ENCODE peak calls at places on chromosomes 2 and 18, in nine cellular contexts. F, P, H, Q, K, Y, I, B and R are unnamed samples.

GRCh38 chr2:98560256-98560771 is 48.0 kb downstream of the COA5 start:
- DNase-seq in Y (no peak), Q (no peak), K (no peak), H (peak; percentile 15), P (no peak), F (peak; percentile 90), B (no peak), I (peak; percentile 87), R (no peak)

GRCh38 chr2:159936471-159936870 is 125.9 kb downstream of the PLA2R1 start:
- DNase-seq in Y (peak; percentile 29), P (no peak), Q (no peak), B (no peak), F (no peak), H (peak; percentile 12), I (no peak), K (no peak), R (no peak)

GRCh38 chr2:204135752-204136151 is 199.2 kb downstream of the ICOS start:
- DNase-seq in Y (no peak), F (no peak), H (no peak), B (no peak), K (no peak), P (no peak), Q (no peak), I (no peak), R (no peak)

GRCh38 chr2:16525265-16525887 is 140.3 kb downstream of the CYRIA start:
- DNase-seq in H (peak; percentile 64), B (no peak), I (no peak), K (no peak), Q (no peak), P (no peak), Y (peak; percentile 43), F (peak; percentile 11), R (no peak)

GRCh38 chr18:55136864-55137263 is 177.6 kb upstream of the CCDC68 start:
- DNase-seq in P (no peak), Q (no peak), Y (no peak), I (no peak), H (no peak), F (peak; percentile 41), B (no peak), K (no peak), R (no peak)

GRCh38 chr2:112159454-112159921 is 21.3 kb downstream of the FBLN7 start:
- DNase-seq in Y (no peak), Q (no peak), K (no peak), H (no peak), I (no peak), F (no peak), B (no peak), P (no peak), R (no peak)

GRCh38 chr2:47265751-47266231 is 110.7 kb upstream of the STPG4 start:
- DNase-seq in I (no peak), F (no peak), B (no peak), K (no peak), Q (no peak), P (no peak), Y (no peak), H (no peak), R (no peak)

GRCh38 chr18:61503688-61504087 is 170.5 kb downstream of the CDH20 start:
- DNase-seq in I (no peak), P (no peak), Q (no peak), Y (no peak), H (no peak), K (no peak), F (peak; percentile 3), B (no peak), R (no peak)

GRCh38 chr2:239189711-239190131 is 211.1 kb downstream of the HDAC4 start:
- DNase-seq in Y (no peak), Q (no peak), P (no peak), I (no peak), K (no peak), B (no peak), F (no peak), H (no peak), R (no peak)

GRCh38 chr18:55326134-55326533 is 261.9 kb downstream of the TCF4 start:
- DNase-seq in Q (no peak), H (no peak), Y (no peak), F (no peak), P (no peak), B (no peak), I (no peak), K (no peak), R (no peak)

GRCh38 chr2:136351684-136352083 is 233.7 kb upstream of the CXCR4 start:
- DNase-seq in K (no peak), I (no peak), B (no peak), Q (no peak), F (no peak), Y (no peak), P (no peak), H (no peak), R (no peak)

GRCh38 chr2:10328667-10329583 is 26.2 kb downstream of the HPCAL1 start:
- DNase-seq in I (no peak), Y (no peak), Q (no peak), F (no peak), K (no peak), H (peak; percentile 35), B (no peak), P (no peak), R (no peak)

GRCh38 chr2:194765723-194766122 is 891.3 kb upstream of the SLC39A10 start:
- DNase-seq in Q (no peak), H (no peak), F (no peak), I (no peak), P (no peak), K (no peak), Y (no peak), B (no peak), R (no peak)

GRCh38 chr2:38387887-38388286 is 10.8 kb upstream of the ATL2 start:
- DNase-seq in Q (no peak), H (no peak), K (no peak), B (no peak), I (no peak), P (no peak), Y (no peak), F (no peak), R (no peak)

GRCh38 chr2:169839954-169840746 is 12.9 kb downstream of the UBR3 start:
- DNase-seq in Y (no peak), I (no peak), P (no peak), Q (no peak), F (peak; percentile 84), B (no peak), K (no peak), H (no peak), R (no peak)

GRCh38 chr2:45675130-45675812 is 23.8 kb downstream of the PRKCE start:
- DNase-seq in F (peak; percentile 30), I (peak; percentile 53), Y (no peak), Q (no peak), K (no peak), P (no peak), H (no peak), B (no peak), R (no peak)

GRCh38 chr2:135130751-135131150 is 78.7 kb downstream of the RAB3GAP1 start:
- DNase-seq in Q (no peak), K (no peak), H (no peak), I (no peak), Y (no peak), B (no peak), F (no peak), P (no peak), R (no peak)